ENCODE peak calls at places on chromosomes 4 and X, in four cellular contexts. D is stimulated activated CD8-positive, alpha-beta memory T cell treated with anti-CD3 and anti-CD28 coated beads, Interleukin-4, amount 100 ng/mL, for 4 hours; G is left lobe of liver; N is ELR. F is an unnamed sample.

GRCh38 chr4:32488690-32489089 is 1768.5 kb downstream of the PCDH7 start:
- DNase-seq in G (no peak), N (peak), D (no peak), F (no peak)

GRCh38 chr4:6687947-6688878 is 5.5 kb upstream of the S100P start:
- DNase-seq in D (no peak), N (no peak), G (no peak), F (no peak)

GRCh38 chr4:94412019-94413017 is 39.4 kb upstream of the PDLIM5 start:
- DNase-seq in G (peak), D (no peak), N (peak), F (no peak)

GRCh38 chr4:83389037-83389755 is 54.5 kb upstream of the HPSE start:
- DNase-seq in D (no peak), N (no peak), G (no peak), F (no peak)

GRCh38 chr4:4866124-4866832 is 6.8 kb downstream of the MSX1 start:
- DNase-seq in N (no peak), D (no peak), G (no peak), F (no peak)

GRCh38 chr4:26493461-26493860 is 3.2 kb upstream of the CCKAR start:
- DNase-seq in G (no peak), N (no peak), D (no peak), F (no peak)

GRCh38 chrX:119880076-119880475 is 8.4 kb downstream of the NDUFA1 start:
- DNase-seq in G (no peak), N (no peak), D (no peak), F (no peak)

GRCh38 chrX:105822138-105823091 is at the start of gene NRK:
- DNase-seq in G (no peak), N (no peak), D (no peak), F (no peak)

GRCh38 chr4:31185014-31185585 is 464.9 kb downstream of the PCDH7 start:
- DNase-seq in G (no peak), N (no peak), D (no peak), F (no peak)